ENCODE peak calls at places on chromosome 7, in seven cellular contexts. H, B, F, W, E, D and G are unnamed samples.

GRCh38 chr7:31192996-31193395 is 140.9 kb downstream of the ADCYAP1R1 start:
- DNase-seq in H (peak; percentile 82), B (no peak), F (peak; percentile 95), W (peak; percentile 66), E (peak; percentile 44), D (peak; percentile 38), G (peak; percentile 38)

GRCh38 chr7:75048435-75049379 is 24.9 kb downstream of the RCC1L start:
- DNase-seq in H (no peak), B (no peak), F (no peak), W (no peak), E (no peak), D (no peak), G (peak; percentile 65)

GRCh38 chr7:36161996-36162395 is 8.9 kb downstream of the EEPD1 start:
- DNase-seq in H (no peak), B (no peak), F (peak; percentile 42), W (no peak), E (no peak), D (no peak), G (peak; percentile 77)

GRCh38 chr7:30027065-30027456 is 559 bp upstream of the FKBP14 start:
- DNase-seq in H (no peak), B (no peak), F (no peak), W (peak; percentile 29), E (no peak), D (no peak), G (peak; percentile 95)

GRCh38 chr7:70659263-70659662 is 472.7 kb upstream of the GALNT17 start:
- DNase-seq in H (no peak), B (no peak), F (no peak), W (no peak), E (no peak), D (no peak), G (no peak)

GRCh38 chr7:74452748-74453320 is 872 bp upstream of the GTF2IRD1 start:
- DNase-seq in H (no peak), B (no peak), F (peak; percentile 62), W (peak; percentile 94), E (peak; percentile 69), D (no peak), G (no peak)

GRCh38 chr7:50641442-50642405 is 76.5 kb upstream of the DDC start:
- DNase-seq in H (no peak), B (no peak), F (no peak), W (peak; percentile 42), E (no peak), D (peak; percentile 53), G (no peak)

GRCh38 chr7:23004247-23004520 is 9.7 kb downstream of the HYCC1 start:
- DNase-seq in H (no peak), B (no peak), F (no peak), W (no peak), E (no peak), D (no peak), G (no peak)

GRCh38 chr7:100687261-100687660 is 6.8 kb downstream of the GIGYF1 start:
- DNase-seq in H (peak; percentile 50), B (no peak), F (no peak), W (no peak), E (no peak), D (no peak), G (no peak)

GRCh38 chr7:100689230-100690135 is 4.6 kb downstream of the GIGYF1 start:
- DNase-seq in H (peak; percentile 56), B (no peak), F (no peak), W (no peak), E (no peak), D (no peak), G (no peak)

GRCh38 chr7:100688593-100688860 is 5.5 kb downstream of the GIGYF1 start:
- DNase-seq in H (no peak), B (no peak), F (no peak), W (no peak), E (no peak), D (no peak), G (no peak)

GRCh38 chr7:100686822-100687211 is 7.2 kb downstream of the GIGYF1 start:
- DNase-seq in H (no peak), B (no peak), F (no peak), W (no peak), E (no peak), D (no peak), G (no peak)

DNA sequence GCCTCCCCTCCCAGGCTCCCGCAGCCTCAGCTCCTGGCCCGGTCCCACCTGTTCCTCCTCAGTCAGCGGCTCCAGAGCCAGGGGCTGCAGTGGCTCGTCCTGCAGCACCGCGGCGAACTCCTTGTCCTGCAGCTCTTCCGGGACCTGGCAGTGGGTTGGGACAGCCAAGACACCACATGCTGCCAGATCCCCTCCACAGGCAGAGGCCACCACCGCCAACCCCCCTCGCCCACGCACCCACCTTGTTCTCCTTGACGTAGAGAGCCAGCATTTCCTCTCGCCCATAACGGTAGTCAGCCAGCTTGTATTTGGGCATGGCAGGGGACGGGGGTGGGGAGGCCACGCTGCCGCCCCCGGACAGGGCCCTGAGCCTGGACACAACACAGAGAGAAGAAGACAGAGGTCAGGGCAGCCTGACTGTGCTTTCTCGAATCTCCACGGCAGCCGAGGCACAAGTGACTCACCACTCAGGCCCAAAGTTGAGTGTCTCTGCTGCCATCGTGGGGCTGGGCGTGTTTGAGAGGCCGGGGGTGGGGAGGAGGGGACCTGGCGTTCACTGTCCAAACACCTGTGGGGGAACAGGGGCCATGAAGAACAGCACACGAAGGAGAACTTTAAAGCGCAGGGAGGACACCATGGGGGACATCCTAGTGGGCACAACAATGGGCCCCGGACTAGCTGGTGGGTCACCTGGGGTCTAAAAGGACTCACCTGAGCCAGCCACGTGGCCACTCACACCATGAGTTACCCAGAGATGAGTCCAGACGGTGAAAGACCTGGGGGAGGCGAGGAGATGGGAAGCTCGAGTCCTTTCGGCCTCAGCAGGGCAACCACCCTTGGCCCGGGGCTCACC is 6.1 kb downstream of the GIGYF1 start:
- DNase-seq in H (no peak), B (no peak), F (no peak), W (peak; percentile 79), E (no peak), D (no peak), G (no peak)
- H3K36me3 ChIP-seq in H (no peaks in the 10 kb centered on the region), B (peaks cover 63% of the 10 kb centered on the region), F (peaks cover 42% of the 10 kb centered on the region), W (peaks cover 58% of the 10 kb centered on the region), E (no peaks in the 10 kb centered on the region), D (peaks cover 67% of the 10 kb centered on the region), G (peaks cover 33% of the 10 kb centered on the region)

GRCh38 chr7:157219154-157219553 is 80.4 kb downstream of the UBE3C start:
- DNase-seq in H (no peak), B (no peak), F (no peak), W (no peak), E (no peak), D (no peak), G (no peak)

GRCh38 chr7:157224627-157225026 is 85.9 kb downstream of the UBE3C start:
- DNase-seq in H (no peak), B (no peak), F (no peak), W (no peak), E (no peak), D (no peak), G (peak; percentile 13)

DNA sequence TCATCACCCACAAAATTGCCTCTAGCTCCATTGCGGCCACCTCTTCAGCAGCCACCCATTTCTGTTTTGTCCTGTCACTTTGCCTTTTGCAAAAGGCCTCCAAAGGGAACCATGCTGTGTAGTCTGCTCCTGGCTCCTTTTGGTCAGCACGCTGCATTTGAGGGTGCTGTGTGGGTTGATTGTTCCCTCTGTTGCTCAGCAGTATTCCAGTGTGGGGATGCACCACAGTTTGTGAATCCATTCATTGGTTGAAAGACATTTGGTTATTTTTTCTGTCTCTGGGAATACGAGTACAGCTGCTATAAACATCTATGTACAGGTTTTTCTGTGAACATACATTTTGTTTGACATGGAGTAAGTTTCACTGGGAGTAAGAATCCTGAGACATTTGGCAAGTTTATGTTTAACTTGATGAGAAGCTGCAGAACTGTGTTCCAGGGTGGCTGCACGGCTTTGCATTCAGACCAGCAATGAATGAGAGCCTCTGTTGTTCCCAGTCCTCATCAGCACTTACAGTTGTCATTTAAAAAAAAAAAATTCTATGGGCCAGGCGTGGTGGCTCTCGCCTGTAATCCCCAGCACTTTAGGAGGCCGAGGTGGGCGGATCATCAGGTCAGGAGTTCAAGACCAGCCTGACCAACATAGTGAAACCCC is 82.3 kb downstream of the UBE3C start:
- DNase-seq in H (no peak), B (no peak), F (no peak), W (no peak), E (no peak), D (no peak), G (no peak)
- H3K36me3 ChIP-seq in H (no peaks in the 10 kb centered on the region), B (peaks cover 69% of the 10 kb centered on the region), F (peaks cover 76% of the 10 kb centered on the region), W (peaks cover 32% of the 10 kb centered on the region), E (no peaks in the 10 kb centered on the region), D (peaks cover 100% of the 10 kb centered on the region), G (peaks cover 20% of the 10 kb centered on the region)

DNA sequence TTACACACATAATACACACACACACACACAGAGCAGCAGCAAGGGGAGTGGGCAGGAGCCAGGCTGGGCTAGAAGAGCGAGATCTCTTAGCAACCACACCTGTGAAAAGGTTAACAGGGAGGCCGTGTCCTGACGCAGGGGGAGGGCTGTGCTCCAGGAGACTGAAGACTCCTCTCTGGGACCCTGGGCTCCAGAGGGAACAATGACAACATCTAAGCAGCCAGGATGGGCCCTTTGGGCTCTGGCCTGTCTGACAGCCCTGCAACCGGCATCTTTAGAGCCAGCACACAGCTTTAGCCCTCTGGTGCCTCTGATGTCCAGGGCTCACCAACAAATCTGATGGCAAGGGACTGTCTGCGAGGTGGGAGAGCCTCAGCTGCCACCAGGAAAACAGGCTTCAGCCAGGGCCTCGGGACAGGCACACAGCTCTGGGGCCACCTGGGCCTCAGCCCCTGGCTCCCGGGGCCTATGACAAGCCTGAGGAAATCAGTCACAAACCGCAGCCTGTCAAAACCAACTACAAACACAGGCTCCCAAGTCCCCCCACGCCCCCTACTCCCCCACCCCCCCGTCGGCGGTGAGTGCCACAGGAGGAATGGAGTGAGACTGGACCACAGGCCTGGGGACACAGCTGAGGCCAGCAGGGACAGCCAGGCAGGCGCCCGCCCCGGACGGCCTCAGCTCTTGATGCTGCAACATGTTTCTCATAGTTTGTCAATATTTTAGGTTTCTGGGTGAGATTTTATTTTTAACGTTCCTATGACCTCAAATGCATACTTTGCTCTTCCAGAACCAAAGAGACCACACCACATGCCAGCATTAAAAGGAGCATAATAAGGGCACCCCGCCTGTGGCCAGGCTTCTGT is 102.8 kb downstream of the TNS3 start:
- DNase-seq in H (no peak), B (no peak), F (no peak), W (no peak), E (no peak), D (no peak), G (no peak)
- H3K36me3 ChIP-seq in H (no peaks in the 10 kb centered on the region), B (no peaks in the 10 kb centered on the region), F (no peaks in the 10 kb centered on the region), W (no peaks in the 10 kb centered on the region), E (no peaks in the 10 kb centered on the region), D (no peaks in the 10 kb centered on the region), G (no peaks in the 10 kb centered on the region)

GRCh38 chr7:88281729-88282128 is 25.0 kb downstream of the STEAP4 start:
- DNase-seq in H (no peak), B (no peak), F (no peak), W (no peak), E (no peak), D (no peak), G (no peak)

GRCh38 chr7:88279323-88279722 is 27.4 kb downstream of the STEAP4 start:
- DNase-seq in H (no peak), B (no peak), F (no peak), W (no peak), E (no peak), D (no peak), G (peak; percentile 49)

GRCh38 chr7:88276605-88277153 is 30.0 kb downstream of the STEAP4 start:
- DNase-seq in H (no peak), B (no peak), F (no peak), W (no peak), E (no peak), D (no peak), G (no peak)

GRCh38 chr7:88280801-88281200 is 25.9 kb downstream of the STEAP4 start:
- DNase-seq in H (no peak), B (no peak), F (no peak), W (no peak), E (no peak), D (no peak), G (peak; percentile 22)

DNA sequence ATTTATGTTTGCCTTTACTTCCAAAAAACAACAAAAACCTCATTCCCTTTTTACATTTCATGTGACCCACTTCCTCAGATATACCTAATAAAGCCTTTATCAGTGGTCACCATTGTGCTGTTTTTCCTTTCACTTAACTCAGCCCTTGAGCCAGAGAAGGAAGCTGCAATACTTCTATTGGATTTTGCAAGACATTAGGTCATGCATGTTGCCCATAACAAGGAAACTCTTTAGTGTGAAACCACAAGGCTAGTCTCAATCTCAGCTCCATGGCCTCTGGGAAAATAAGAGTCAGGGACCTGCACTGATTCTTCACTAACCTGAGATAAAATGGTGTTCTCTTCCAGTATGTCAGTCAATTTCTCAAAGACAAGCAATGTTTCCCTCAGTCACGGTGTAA is 27.8 kb downstream of the STEAP4 start:
- DNase-seq in H (no peak), B (no peak), F (no peak), W (no peak), E (no peak), D (no peak), G (peak; percentile 92)
- H3K36me3 ChIP-seq in H (no peaks in the 10 kb centered on the region), B (no peaks in the 10 kb centered on the region), F (no peaks in the 10 kb centered on the region), W (peaks cover 5% of the 10 kb centered on the region), E (no peaks in the 10 kb centered on the region), D (no peaks in the 10 kb centered on the region), G (no peaks in the 10 kb centered on the region)